ENCODE peak calls at places on chromosomes 1 and 21, in four cellular contexts. One of them, this sample, is unnamed.

GRCh38 chr1:113675299-113675698 is 84.0 kb downstream of the PHTF1 start:
- DNase-seq in WERI-Rb-1: no peak
- DNase-seq in heart right ventricle: no peak
- DNase-seq in Panc1: no peak
- DNase-seq in this sample: no peak

GRCh38 chr1:15618685-15619525 is 1.6 kb downstream of the DDI2 start:
- DNase-seq in WERI-Rb-1: no peak
- DNase-seq in heart right ventricle: no peak
- DNase-seq in Panc1: no peak
- DNase-seq in this sample: no peak

GRCh38 chr1:63119575-63120155 is 202.7 kb upstream of the FOXD3 start:
- DNase-seq in WERI-Rb-1: no peak
- DNase-seq in heart right ventricle: no peak
- DNase-seq in Panc1: no peak
- DNase-seq in this sample: no peak

GRCh38 chr1:176897350-176898236 is 266.9 kb downstream of the ASTN1 start:
- DNase-seq in WERI-Rb-1: peak; percentile 90
- DNase-seq in heart right ventricle: peak; percentile 38
- DNase-seq in Panc1: no peak
- DNase-seq in this sample: peak; percentile 56

GRCh38 chr1:212566522-212567479 is 41.8 kb upstream of the ATF3 start:
- DNase-seq in WERI-Rb-1: no peak
- DNase-seq in heart right ventricle: peak; percentile 39
- DNase-seq in Panc1: peak; percentile 24
- DNase-seq in this sample: no peak

GRCh38 chr1:8985915-8986813 is 40.1 kb downstream of the SLC2A7 start:
- DNase-seq in WERI-Rb-1: no peak
- DNase-seq in heart right ventricle: peak; percentile 83
- DNase-seq in Panc1: peak; percentile 86
- DNase-seq in this sample: peak; percentile 85

GRCh38 chr1:180611016-180611930 is 20.5 kb upstream of the XPR1 start:
- DNase-seq in WERI-Rb-1: no peak
- DNase-seq in heart right ventricle: peak; percentile 66
- DNase-seq in Panc1: no peak
- DNase-seq in this sample: no peak

GRCh38 chr1:33377750-33378149 is 53.1 kb downstream of the PHC2 start:
- DNase-seq in WERI-Rb-1: no peak
- DNase-seq in heart right ventricle: no peak
- DNase-seq in Panc1: no peak
- DNase-seq in this sample: no peak

GRCh38 chr1:216944864-216945505 is 221.8 kb upstream of the ESRRG start:
- DNase-seq in WERI-Rb-1: no peak
- DNase-seq in heart right ventricle: no peak
- DNase-seq in Panc1: no peak
- DNase-seq in this sample: no peak

GRCh38 chr1:37434292-37434907 is 40.0 kb upstream of the ZC3H12A start:
- DNase-seq in WERI-Rb-1: peak; percentile 79
- DNase-seq in heart right ventricle: peak; percentile 51
- DNase-seq in Panc1: peak; percentile 25
- DNase-seq in this sample: no peak

GRCh38 chr1:48469616-48470500 is 2.1 kb downstream of the SPATA6 start:
- DNase-seq in WERI-Rb-1: no peak
- DNase-seq in heart right ventricle: peak; percentile 49
- DNase-seq in Panc1: peak; percentile 13
- DNase-seq in this sample: peak; percentile 78

GRCh38 chr21:45788635-45789506 is 145.3 kb downstream of the PCBP3 start:
- DNase-seq in WERI-Rb-1: no peak
- DNase-seq in heart right ventricle: no peak
- DNase-seq in Panc1: no peak
- DNase-seq in this sample: no peak

GRCh38 chr21:45982256-45982757 is 737 bp downstream of the COL6A1 start:
- DNase-seq in WERI-Rb-1: peak; percentile 36
- DNase-seq in heart right ventricle: no peak
- DNase-seq in Panc1: no peak
- DNase-seq in this sample: no peak

GRCh38 chr1:119141020-119141424 is 569 bp upstream of the WARS2 start:
- DNase-seq in WERI-Rb-1: peak; percentile 48
- DNase-seq in heart right ventricle: peak; percentile 12
- DNase-seq in Panc1: no peak
- DNase-seq in this sample: peak; percentile 73

GRCh38 chr1:24966724-24967346 is 36.8 kb upstream of the RUNX3 start:
- DNase-seq in WERI-Rb-1: no peak
- DNase-seq in heart right ventricle: no peak
- DNase-seq in Panc1: no peak
- DNase-seq in this sample: no peak

GRCh38 chr1:162136760-162137537 is 67.5 kb downstream of the NOS1AP start:
- DNase-seq in WERI-Rb-1: no peak
- DNase-seq in heart right ventricle: no peak
- DNase-seq in Panc1: peak; percentile 68
- DNase-seq in this sample: no peak

GRCh38 chr1:235659186-235659771 is 9.7 kb upstream of the GNG4 start:
- DNase-seq in WERI-Rb-1: no peak
- DNase-seq in heart right ventricle: no peak
- DNase-seq in Panc1: no peak
- DNase-seq in this sample: no peak

GRCh38 chr1:109763646-109764415 is at the start of gene EPS8L3:
- DNase-seq in WERI-Rb-1: peak; percentile 4
- DNase-seq in heart right ventricle: no peak
- DNase-seq in Panc1: no peak
- DNase-seq in this sample: peak; percentile 55

GRCh38 chr1:24186993-24187790 is at the start of gene IFNLR1:
- DNase-seq in WERI-Rb-1: peak; percentile 82
- DNase-seq in heart right ventricle: peak; percentile 38
- DNase-seq in Panc1: no peak
- DNase-seq in this sample: no peak

GRCh38 chr1:232038704-232039103 is 412.1 kb downstream of the DISC1 start:
- DNase-seq in WERI-Rb-1: peak; percentile 57
- DNase-seq in heart right ventricle: peak; percentile 44
- DNase-seq in Panc1: no peak
- DNase-seq in this sample: no peak

GRCh38 chr21:28220670-28221069 is 772.0 kb downstream of the LTN1 start:
- DNase-seq in WERI-Rb-1: no peak
- DNase-seq in heart right ventricle: no peak
- DNase-seq in Panc1: no peak
- DNase-seq in this sample: no peak

GRCh38 chr1:158445371-158445770 is 16.3 kb upstream of the OR10K1 start:
- DNase-seq in WERI-Rb-1: no peak
- DNase-seq in heart right ventricle: no peak
- DNase-seq in Panc1: no peak
- DNase-seq in this sample: no peak

GRCh38 chr1:213281610-213282316 is 230.7 kb downstream of the RPS6KC1 start:
- DNase-seq in WERI-Rb-1: no peak
- DNase-seq in heart right ventricle: no peak
- DNase-seq in Panc1: no peak
- DNase-seq in this sample: no peak

GRCh38 chr1:38026592-38027200 is 14.2 kb downstream of the UTP11 start:
- DNase-seq in WERI-Rb-1: peak; percentile 75
- DNase-seq in heart right ventricle: no peak
- DNase-seq in Panc1: no peak
- DNase-seq in this sample: no peak

GRCh38 chr1:38151399-38151798 is 104.8 kb upstream of the POU3F1 start:
- DNase-seq in WERI-Rb-1: no peak
- DNase-seq in heart right ventricle: no peak
- DNase-seq in Panc1: no peak
- DNase-seq in this sample: no peak

GRCh38 chr1:43934279-43934985 is 831 bp downstream of the ARTN start:
- DNase-seq in WERI-Rb-1: peak; percentile 87
- DNase-seq in heart right ventricle: peak; percentile 44
- DNase-seq in Panc1: no peak
- DNase-seq in this sample: no peak

GRCh38 chr1:209413062-209413461 is 170.5 kb upstream of the CAMK1G start:
- DNase-seq in WERI-Rb-1: no peak
- DNase-seq in heart right ventricle: no peak
- DNase-seq in Panc1: no peak
- DNase-seq in this sample: peak; percentile 0

GRCh38 chr1:209411491-209411929 is 172.0 kb upstream of the CAMK1G start:
- DNase-seq in WERI-Rb-1: no peak
- DNase-seq in heart right ventricle: no peak
- DNase-seq in Panc1: no peak
- DNase-seq in this sample: peak; percentile 21

GRCh38 chr1:209412566-209412965 is 170.9 kb upstream of the CAMK1G start:
- DNase-seq in WERI-Rb-1: no peak
- DNase-seq in heart right ventricle: no peak
- DNase-seq in Panc1: no peak
- DNase-seq in this sample: no peak

GRCh38 chr1:209412036-209412435 is 171.5 kb upstream of the CAMK1G start:
- DNase-seq in WERI-Rb-1: no peak
- DNase-seq in heart right ventricle: no peak
- DNase-seq in Panc1: no peak
- DNase-seq in this sample: peak; percentile 26

GRCh38 chr1:209409786-209410185 is 173.7 kb upstream of the CAMK1G start:
- DNase-seq in WERI-Rb-1: no peak
- DNase-seq in heart right ventricle: no peak
- DNase-seq in Panc1: no peak
- DNase-seq in this sample: no peak
- TF ChIP-seq CTCF in WERI-Rb-1: no peak
- TF ChIP-seq CTCF in heart right ventricle: no peak
- TF ChIP-seq CTCF in Panc1: no peak
- TF ChIP-seq CTCF in this sample: no peak

DNA sequence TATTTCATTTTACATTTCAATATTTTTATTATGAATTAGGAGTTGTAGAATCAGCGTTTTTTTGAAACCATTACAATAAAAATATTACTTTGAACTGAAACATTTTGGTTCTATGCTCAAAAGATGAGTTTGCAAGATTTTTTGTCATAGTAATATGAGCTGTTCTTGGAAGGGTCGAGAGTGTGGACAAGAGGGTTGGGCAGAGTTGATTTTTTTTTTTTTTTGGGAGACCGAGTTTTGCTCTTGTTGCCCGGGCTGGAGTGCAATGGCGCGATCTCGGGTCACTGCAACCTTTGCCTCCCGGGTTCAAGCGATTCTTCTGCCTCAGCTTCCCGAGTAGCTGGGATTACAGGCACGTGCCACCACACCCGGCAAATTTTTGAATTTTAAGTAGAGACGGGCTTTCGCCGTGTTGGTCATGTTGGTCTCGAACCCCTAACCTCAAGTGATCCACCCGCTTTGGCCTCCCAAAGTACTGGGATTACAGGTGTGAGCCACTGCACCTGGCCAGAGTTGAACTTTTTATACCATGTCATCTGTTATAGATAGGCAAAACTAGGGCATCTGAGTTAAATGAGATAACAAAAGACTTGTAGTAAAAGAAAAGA is 3.3 kb downstream of the CACYBP start:
- DNase-seq in WERI-Rb-1: no peak
- DNase-seq in heart right ventricle: no peak
- DNase-seq in Panc1: no peak
- DNase-seq in this sample: no peak
- H3K4me3 ChIP-seq in WERI-Rb-1: no peak overlapping the region
- H3K4me3 ChIP-seq in heart right ventricle: no peak overlapping the region
- H3K4me3 ChIP-seq in Panc1: no peak overlapping the region
- H3K4me3 ChIP-seq in this sample: no peak overlapping the region

DNA sequence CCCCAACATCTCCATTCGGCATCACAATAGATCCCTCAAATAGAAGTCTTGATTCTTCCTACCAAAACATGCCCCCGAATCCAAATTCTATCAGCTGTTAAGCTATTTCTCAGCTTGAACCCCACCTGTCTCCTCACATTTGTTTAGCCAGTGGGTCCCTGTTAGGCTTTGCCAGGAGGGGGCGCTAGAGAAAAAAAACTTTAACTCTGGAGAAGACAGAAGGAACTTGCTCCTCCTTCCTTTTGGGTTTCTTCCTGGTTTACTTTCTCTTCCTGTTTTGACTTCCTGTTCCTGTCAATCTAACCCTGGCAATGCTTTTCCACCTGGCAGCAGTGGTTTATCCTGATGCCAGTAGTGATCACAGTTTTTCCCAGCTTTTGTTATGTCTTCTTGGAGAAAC is 95.6 kb upstream of the KCNK1 start:
- DNase-seq in WERI-Rb-1: peak; percentile 30
- DNase-seq in heart right ventricle: no peak
- DNase-seq in Panc1: no peak
- DNase-seq in this sample: no peak
- H3K27ac ChIP-seq in WERI-Rb-1: no peak overlapping the region
- H3K27ac ChIP-seq in heart right ventricle: no peak overlapping the region
- H3K27ac ChIP-seq in Panc1: no peak overlapping the region
- H3K27ac ChIP-seq in this sample: no peak overlapping the region

GRCh38 chr1:35454175-35454574 is 103.0 kb downstream of the KIAA0319L start:
- DNase-seq in WERI-Rb-1: no peak
- DNase-seq in heart right ventricle: no peak
- DNase-seq in Panc1: no peak
- DNase-seq in this sample: no peak

GRCh38 chr1:35451125-35451528 is 106.1 kb downstream of the KIAA0319L start:
- DNase-seq in WERI-Rb-1: peak; percentile 89
- DNase-seq in heart right ventricle: peak; percentile 85
- DNase-seq in Panc1: peak; percentile 46
- DNase-seq in this sample: no peak

GRCh38 chr1:35452086-35452485 is 105.1 kb downstream of the KIAA0319L start:
- DNase-seq in WERI-Rb-1: no peak
- DNase-seq in heart right ventricle: peak; percentile 52
- DNase-seq in Panc1: no peak
- DNase-seq in this sample: no peak

GRCh38 chr1:35449334-35450008 is 107.7 kb downstream of the KIAA0319L start:
- DNase-seq in WERI-Rb-1: peak; percentile 73
- DNase-seq in heart right ventricle: no peak
- DNase-seq in Panc1: peak; percentile 56
- DNase-seq in this sample: no peak

DNA sequence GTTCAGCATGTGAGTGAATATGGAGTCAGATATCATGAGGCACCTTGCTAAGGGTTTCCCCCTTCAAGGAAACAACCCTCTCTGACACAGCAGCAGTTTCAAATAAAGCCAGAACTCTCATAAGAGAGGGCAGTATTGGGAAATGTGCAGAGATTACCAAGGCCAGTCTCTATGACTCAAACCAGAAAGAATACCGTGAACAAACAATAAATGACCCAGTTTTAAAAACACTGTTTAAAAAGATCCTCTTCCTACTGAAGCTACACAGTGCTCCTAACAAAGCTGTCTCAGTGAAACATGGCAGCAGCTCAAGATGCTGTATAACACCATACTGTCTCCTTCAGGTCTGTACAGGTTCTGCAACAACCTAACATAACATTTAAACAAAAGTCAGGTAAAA is 102.6 kb downstream of the KIAA0319L start:
- DNase-seq in WERI-Rb-1: no peak
- DNase-seq in heart right ventricle: no peak
- DNase-seq in Panc1: no peak
- DNase-seq in this sample: no peak
- TF ChIP-seq CTCF in WERI-Rb-1: peak; percentile 5
- TF ChIP-seq CTCF in heart right ventricle: no peak
- TF ChIP-seq CTCF in Panc1: peak; percentile 4
- TF ChIP-seq CTCF in this sample: no peak

GRCh38 chr1:77438239-77438913 is 156.6 kb downstream of the AK5 start:
- DNase-seq in WERI-Rb-1: no peak
- DNase-seq in heart right ventricle: no peak
- DNase-seq in Panc1: no peak
- DNase-seq in this sample: no peak
- H3K4me3 ChIP-seq in WERI-Rb-1: no peak overlapping the region
- H3K4me3 ChIP-seq in heart right ventricle: no peak overlapping the region
- H3K4me3 ChIP-seq in Panc1: no peak overlapping the region
- H3K4me3 ChIP-seq in this sample: peak overlapping the region; percentile 51

This sample was measured in coronary artery.